ENCODE peak calls at places on chromosomes 13 and 19, in nine cellular contexts. Q, H, L, B, N, A, W, U and C are unnamed samples.

GRCh38 chr19:47619763-47620162 is 10.8 kb downstream of the BICRA start:
- DNase-seq in L (no peak), B (no peak), H (peak; percentile 4), Q (no peak), U (no peak), W (no peak), N (no peak), A (no peak), C (no peak)

GRCh38 chr13:80303225-80303811 is 37.6 kb downstream of the SPRY2 start:
- DNase-seq in U (no peak), N (no peak), L (no peak), B (no peak), A (no peak), H (no peak), W (no peak), Q (no peak), C (no peak)

GRCh38 chr13:98752111-98752941 is at the start of gene SLC15A1:
- DNase-seq in U (no peak), Q (peak; percentile 62), W (no peak), B (no peak), N (no peak), A (no peak), L (peak; percentile 4), H (no peak), C (no peak)

GRCh38 chr19:925912-926594 is at the start of gene ARID3A:
- DNase-seq in W (no peak), B (peak; percentile 73), L (peak; percentile 76), Q (no peak), N (no peak), A (no peak), H (peak; percentile 90), U (no peak), C (no peak)

GRCh38 chr13:113110048-113110851 is 4.7 kb downstream of the F7 start:
- DNase-seq in W (no peak), L (no peak), N (no peak), A (no peak), H (peak; percentile 77), Q (peak; percentile 28), U (no peak), B (no peak), C (peak; percentile 47)

GRCh38 chr19:41541990-41542584 is 33.9 kb upstream of the CEACAM21 start:
- DNase-seq in N (no peak), H (peak; percentile 89), A (no peak), W (peak; percentile 68), U (no peak), Q (peak; percentile 64), B (peak; percentile 21), L (peak; percentile 65), C (no peak)

GRCh38 chr19:27759896-27760295 is 1453.1 kb downstream of the UQCRFS1 start:
- DNase-seq in L (no peak), U (no peak), H (no peak), Q (no peak), A (no peak), W (no peak), N (no peak), B (no peak), C (no peak)

GRCh38 chr19:27746691-27747380 is 1466.1 kb downstream of the UQCRFS1 start:
- DNase-seq in L (no peak), N (no peak), A (no peak), U (no peak), B (peak; percentile 1), H (peak; percentile 78), Q (peak; percentile 34), W (peak; percentile 20), C (peak; percentile 57)

GRCh38 chr13:78060966-78061365 is 142.3 kb upstream of the EDNRB start:
- DNase-seq in A (no peak), U (no peak), W (no peak), L (no peak), Q (no peak), H (peak; percentile 31), B (no peak), N (no peak), C (no peak)

GRCh38 chr19:1252221-1252817 is 3.9 kb downstream of the MIDN start:
- DNase-seq in B (peak; percentile 98), W (peak; percentile 92), H (peak; percentile 96), N (peak; percentile 87), Q (peak; percentile 88), L (peak; percentile 96), A (peak; percentile 83), U (peak; percentile 92), C (peak; percentile 96)

GRCh38 chr19:42052241-42052863 is 17.7 kb downstream of the GRIK5 start:
- DNase-seq in L (no peak), B (no peak), N (no peak), Q (no peak), W (no peak), U (no peak), H (peak; percentile 25), A (no peak), C (no peak)

GRCh38 chr13:31870511-31870910 is 131.2 kb downstream of the RXFP2 start:
- DNase-seq in Q (no peak), U (no peak), L (no peak), W (no peak), A (no peak), N (no peak), B (peak; percentile 37), H (no peak), C (no peak)

GRCh38 chr13:26601669-26602068 is 44.2 kb downstream of the WASF3 start:
- DNase-seq in L (no peak), A (no peak), N (no peak), W (no peak), U (no peak), H (no peak), Q (no peak), B (peak; percentile 22), C (no peak)

GRCh38 chr13:73069206-73069815 is 10.5 kb downstream of the KLF5 start:
- DNase-seq in N (no peak), L (no peak), Q (no peak), U (no peak), B (no peak), A (no peak), H (no peak), W (no peak), C (no peak)

GRCh38 chr13:65026505-65026904 is 2203.6 kb downstream of the PCDH9 start:
- DNase-seq in B (no peak), Q (no peak), L (no peak), A (no peak), W (no peak), H (no peak), U (no peak), N (no peak), C (no peak)

GRCh38 chr13:21583496-21583895 is 20.5 kb downstream of the MICU2 start:
- DNase-seq in A (no peak), W (no peak), B (peak; percentile 54), H (no peak), Q (no peak), L (no peak), N (no peak), U (no peak), C (no peak)

DNA sequence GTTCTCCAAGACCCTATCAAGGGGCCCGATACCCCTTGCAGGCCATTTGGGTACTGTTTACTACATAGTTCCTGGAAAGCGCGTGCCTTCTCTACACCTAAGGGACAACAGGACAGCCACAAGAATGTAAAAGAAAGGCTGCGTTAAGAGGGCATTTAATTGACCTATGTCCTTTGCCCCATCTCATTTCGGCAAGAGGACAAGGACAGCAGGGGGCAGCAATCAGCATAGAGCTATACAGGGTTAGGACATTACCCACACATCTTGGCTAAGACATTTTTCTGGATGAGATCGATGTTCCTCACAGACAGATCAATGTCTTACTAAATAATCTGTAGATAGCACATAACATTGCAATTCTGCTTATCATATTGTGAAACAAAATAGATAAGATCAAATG is 41.2 kb downstream of the FLT3 start:
- DNase-seq in A (no peak), W (no peak), B (peak; percentile 18), U (peak; percentile 48), N (no peak), H (no peak), L (peak; percentile 42), Q (peak; percentile 51), C (no peak)
- TF ChIP-seq CTCF in A (no peak), W (no peak), B (peak; percentile 41), U (peak; percentile 40), N (no peak), H (peak; percentile 20), L (peak; percentile 29), Q (no peak), C (peak; percentile 38)

GRCh38 chr19:22426901-22427300 is 4.8 kb upstream of the ZNF98 start:
- DNase-seq in U (no peak), H (no peak), Q (no peak), A (no peak), B (no peak), N (no peak), L (no peak), W (no peak), C (no peak)
- H3K9me3 ChIP-seq in U (no peaks in the 10 kb centered on the region), H (peaks cover 94% of the 10 kb centered on the region), Q (peaks cover 91% of the 10 kb centered on the region), A (peaks cover 11% of the 10 kb centered on the region), B (no peaks in the 10 kb centered on the region), N (peaks cover 30% of the 10 kb centered on the region), L (no peaks in the 10 kb centered on the region), W (no peaks in the 10 kb centered on the region), C (no peaks in the 10 kb centered on the region)

GRCh38 chr19:39347332-39348227 is 5.4 kb downstream of the SAMD4B start:
- DNase-seq in N (no peak), U (no peak), H (no peak), W (no peak), L (no peak), A (no peak), Q (no peak), B (no peak), C (no peak)

GRCh38 chr19:39341720-39342604 is at the start of gene SAMD4B:
- DNase-seq in B (peak; percentile 98), N (peak; percentile 91), A (peak; percentile 91), W (peak; percentile 99), U (peak; percentile 99), H (peak; percentile 100), L (peak; percentile 99), Q (peak; percentile 99), C (peak; percentile 99)

GRCh38 chr19:39349326-39349725 is 7.1 kb downstream of the SAMD4B start:
- DNase-seq in N (no peak), U (no peak), H (no peak), W (no peak), Q (no peak), A (no peak), L (no peak), B (no peak), C (no peak)

GRCh38 chr19:39342647-39343305 is 555 bp downstream of the SAMD4B start:
- DNase-seq in B (no peak), L (peak; percentile 37), A (no peak), Q (peak; percentile 53), U (peak; percentile 45), H (no peak), W (peak; percentile 39), N (no peak), C (peak; percentile 41)

GRCh38 chr19:39345956-39346355 is 3.7 kb downstream of the SAMD4B start:
- DNase-seq in U (no peak), L (no peak), Q (no peak), A (no peak), H (no peak), B (no peak), W (no peak), N (no peak), C (no peak)
- TF ChIP-seq CTCF in U (no peak), L (no peak), Q (no peak), A (no peak), H (no peak), B (peak; percentile 9), W (no peak), N (no peak), C (no peak)

DNA sequence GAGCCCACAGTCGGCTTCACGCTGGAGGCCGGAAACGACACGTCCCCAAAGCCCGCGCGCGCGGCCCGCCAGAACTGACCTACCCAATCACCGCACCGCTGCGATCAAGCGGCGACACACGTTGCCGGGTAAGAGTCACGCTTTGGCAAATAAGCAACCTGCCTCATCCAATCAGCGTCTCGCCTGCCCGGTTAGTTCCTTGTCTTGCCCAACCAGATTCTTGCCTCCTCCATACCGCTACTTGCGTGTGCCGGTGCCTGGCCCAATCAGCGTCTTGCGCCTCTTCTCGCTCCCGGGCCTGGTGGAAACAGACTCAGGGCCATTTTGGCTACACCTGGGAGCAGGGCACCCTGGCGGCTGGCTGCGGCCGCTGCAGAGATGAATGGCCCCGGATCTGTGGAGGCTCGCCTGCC is 11.6 kb upstream of the ZNF544 start:
- DNase-seq in Q (no peak), H (no peak), W (no peak), U (no peak), B (no peak), N (no peak), L (no peak), A (no peak), C (no peak)
- H3K9me3 ChIP-seq in Q (peaks cover 92% of the 10 kb centered on the region), H (peaks cover 97% of the 10 kb centered on the region), W (peaks cover 14% of the 10 kb centered on the region), U (peaks cover 25% of the 10 kb centered on the region), B (no peaks in the 10 kb centered on the region), N (peaks cover 91% of the 10 kb centered on the region), L (no peaks in the 10 kb centered on the region), A (peaks cover 75% of the 10 kb centered on the region), C (peaks cover 73% of the 10 kb centered on the region)